ENCODE peak calls at places on chromosomes 12 and 14, in six cellular contexts. One of them, this sample, is unnamed.

GRCh38 chr14:102403028-102403427 is 40.3 kb downstream of the TECPR2 start:
- DNase-seq in IMR-90: no peak
- DNase-seq in stimulated activated naive CD8-positive, alpha-beta T cell treated with anti-CD3 and anti-CD28 coated beads, Interleukin-15, amount 100 ng/mL, for 72 hours: no peak
- DNase-seq in neural progenitor cell: no peak
- DNase-seq in kidney tubule cell: no peak
- DNase-seq in activated T-cell treated with anti-CD3 and anti-CD28 coated beads for 48 hours: no peak
- DNase-seq in this sample: no peak

GRCh38 chr12:98922871-98923270 is 277.8 kb downstream of the APAF1 start:
- DNase-seq in IMR-90: no peak
- DNase-seq in neural progenitor cell: no peak
- DNase-seq in stimulated activated naive CD8-positive, alpha-beta T cell treated with anti-CD3 and anti-CD28 coated beads, Interleukin-15, amount 100 ng/mL, for 72 hours: no peak
- DNase-seq in activated T-cell treated with anti-CD3 and anti-CD28 coated beads for 48 hours: no peak
- DNase-seq in kidney tubule cell: no peak
- DNase-seq in this sample: no peak

GRCh38 chr14:104882325-104882973 is 17.4 kb downstream of the CEP170B start:
- DNase-seq in kidney tubule cell: peak; percentile 83
- DNase-seq in IMR-90: no peak
- DNase-seq in stimulated activated naive CD8-positive, alpha-beta T cell treated with anti-CD3 and anti-CD28 coated beads, Interleukin-15, amount 100 ng/mL, for 72 hours: no peak
- DNase-seq in neural progenitor cell: peak; percentile 67
- DNase-seq in activated T-cell treated with anti-CD3 and anti-CD28 coated beads for 48 hours: no peak
- DNase-seq in this sample: no peak

GRCh38 chr12:85058339-85058738 is 22.2 kb downstream of the LRRIQ1 start:
- DNase-seq in stimulated activated naive CD8-positive, alpha-beta T cell treated with anti-CD3 and anti-CD28 coated beads, Interleukin-15, amount 100 ng/mL, for 72 hours: no peak
- DNase-seq in activated T-cell treated with anti-CD3 and anti-CD28 coated beads for 48 hours: no peak
- DNase-seq in neural progenitor cell: no peak
- DNase-seq in IMR-90: no peak
- DNase-seq in kidney tubule cell: no peak
- DNase-seq in this sample: no peak

GRCh38 chr12:64998327-64999156 is 122.6 kb downstream of the WIF1 start:
- DNase-seq in stimulated activated naive CD8-positive, alpha-beta T cell treated with anti-CD3 and anti-CD28 coated beads, Interleukin-15, amount 100 ng/mL, for 72 hours: no peak
- DNase-seq in IMR-90: no peak
- DNase-seq in kidney tubule cell: peak; percentile 67
- DNase-seq in neural progenitor cell: no peak
- DNase-seq in activated T-cell treated with anti-CD3 and anti-CD28 coated beads for 48 hours: no peak
- DNase-seq in this sample: no peak

GRCh38 chr14:20400965-20401593 is 12.2 kb downstream of the TEP1 start:
- DNase-seq in IMR-90: peak; percentile 24
- DNase-seq in neural progenitor cell: no peak
- DNase-seq in activated T-cell treated with anti-CD3 and anti-CD28 coated beads for 48 hours: no peak
- DNase-seq in stimulated activated naive CD8-positive, alpha-beta T cell treated with anti-CD3 and anti-CD28 coated beads, Interleukin-15, amount 100 ng/mL, for 72 hours: peak; percentile 13
- DNase-seq in kidney tubule cell: peak; percentile 95
- DNase-seq in this sample: no peak

GRCh38 chr12:98369601-98370000 is 145.8 kb upstream of the TMPO start:
- DNase-seq in IMR-90: no peak
- DNase-seq in kidney tubule cell: no peak
- DNase-seq in stimulated activated naive CD8-positive, alpha-beta T cell treated with anti-CD3 and anti-CD28 coated beads, Interleukin-15, amount 100 ng/mL, for 72 hours: no peak
- DNase-seq in neural progenitor cell: no peak
- DNase-seq in activated T-cell treated with anti-CD3 and anti-CD28 coated beads for 48 hours: no peak
- DNase-seq in this sample: no peak

GRCh38 chr12:75635606-75636444 is 124.4 kb upstream of the KRR1 start:
- DNase-seq in kidney tubule cell: peak; percentile 84
- DNase-seq in activated T-cell treated with anti-CD3 and anti-CD28 coated beads for 48 hours: no peak
- DNase-seq in IMR-90: peak; percentile 97
- DNase-seq in stimulated activated naive CD8-positive, alpha-beta T cell treated with anti-CD3 and anti-CD28 coated beads, Interleukin-15, amount 100 ng/mL, for 72 hours: peak; percentile 18
- DNase-seq in neural progenitor cell: no peak
- DNase-seq in this sample: no peak

GRCh38 chr14:64763801-64764511 is 59.7 kb downstream of the PLEKHG3 start:
- DNase-seq in IMR-90: peak; percentile 55
- DNase-seq in stimulated activated naive CD8-positive, alpha-beta T cell treated with anti-CD3 and anti-CD28 coated beads, Interleukin-15, amount 100 ng/mL, for 72 hours: no peak
- DNase-seq in activated T-cell treated with anti-CD3 and anti-CD28 coated beads for 48 hours: no peak
- DNase-seq in kidney tubule cell: no peak
- DNase-seq in neural progenitor cell: peak; percentile 41
- DNase-seq in this sample: no peak

GRCh38 chr14:52048641-52049204 is 20.1 kb downstream of the NID2 start:
- DNase-seq in activated T-cell treated with anti-CD3 and anti-CD28 coated beads for 48 hours: no peak
- DNase-seq in kidney tubule cell: no peak
- DNase-seq in neural progenitor cell: no peak
- DNase-seq in IMR-90: no peak
- DNase-seq in stimulated activated naive CD8-positive, alpha-beta T cell treated with anti-CD3 and anti-CD28 coated beads, Interleukin-15, amount 100 ng/mL, for 72 hours: no peak
- DNase-seq in this sample: no peak

GRCh38 chr14:62921466-62921865 is 123.8 kb downstream of the KCNH5 start:
- DNase-seq in stimulated activated naive CD8-positive, alpha-beta T cell treated with anti-CD3 and anti-CD28 coated beads, Interleukin-15, amount 100 ng/mL, for 72 hours: no peak
- DNase-seq in activated T-cell treated with anti-CD3 and anti-CD28 coated beads for 48 hours: no peak
- DNase-seq in IMR-90: peak; percentile 22
- DNase-seq in kidney tubule cell: no peak
- DNase-seq in neural progenitor cell: no peak
- DNase-seq in this sample: no peak

GRCh38 chr12:52521581-52522266 is 1.5 kb upstream of the KRT5 start:
- DNase-seq in neural progenitor cell: no peak
- DNase-seq in IMR-90: no peak
- DNase-seq in activated T-cell treated with anti-CD3 and anti-CD28 coated beads for 48 hours: no peak
- DNase-seq in kidney tubule cell: no peak
- DNase-seq in stimulated activated naive CD8-positive, alpha-beta T cell treated with anti-CD3 and anti-CD28 coated beads, Interleukin-15, amount 100 ng/mL, for 72 hours: no peak
- DNase-seq in this sample: no peak

GRCh38 chr12:115233891-115234543 is 550.0 kb upstream of the TBX3 start:
- DNase-seq in stimulated activated naive CD8-positive, alpha-beta T cell treated with anti-CD3 and anti-CD28 coated beads, Interleukin-15, amount 100 ng/mL, for 72 hours: no peak
- DNase-seq in neural progenitor cell: peak; percentile 31
- DNase-seq in IMR-90: no peak
- DNase-seq in kidney tubule cell: peak; percentile 33
- DNase-seq in activated T-cell treated with anti-CD3 and anti-CD28 coated beads for 48 hours: no peak
- DNase-seq in this sample: no peak

GRCh38 chr12:94205738-94206310 is 57.4 kb downstream of the PLXNC1 start:
- DNase-seq in activated T-cell treated with anti-CD3 and anti-CD28 coated beads for 48 hours: no peak
- DNase-seq in IMR-90: no peak
- DNase-seq in stimulated activated naive CD8-positive, alpha-beta T cell treated with anti-CD3 and anti-CD28 coated beads, Interleukin-15, amount 100 ng/mL, for 72 hours: no peak
- DNase-seq in kidney tubule cell: no peak
- DNase-seq in neural progenitor cell: no peak
- DNase-seq in this sample: no peak

GRCh38 chr12:102396276-102396675 is 84.1 kb downstream of the IGF1 start:
- DNase-seq in activated T-cell treated with anti-CD3 and anti-CD28 coated beads for 48 hours: no peak
- DNase-seq in IMR-90: no peak
- DNase-seq in stimulated activated naive CD8-positive, alpha-beta T cell treated with anti-CD3 and anti-CD28 coated beads, Interleukin-15, amount 100 ng/mL, for 72 hours: no peak
- DNase-seq in neural progenitor cell: peak; percentile 9
- DNase-seq in kidney tubule cell: no peak
- DNase-seq in this sample: no peak

GRCh38 chr12:121237415-121237814 is 27.5 kb downstream of the P2RX4 start:
- DNase-seq in kidney tubule cell: no peak
- DNase-seq in IMR-90: no peak
- DNase-seq in activated T-cell treated with anti-CD3 and anti-CD28 coated beads for 48 hours: no peak
- DNase-seq in neural progenitor cell: no peak
- DNase-seq in stimulated activated naive CD8-positive, alpha-beta T cell treated with anti-CD3 and anti-CD28 coated beads, Interleukin-15, amount 100 ng/mL, for 72 hours: no peak
- DNase-seq in this sample: no peak

GRCh38 chr12:108747563-108747962 is 16.2 kb upstream of the CORO1C start:
- DNase-seq in IMR-90: no peak
- DNase-seq in neural progenitor cell: no peak
- DNase-seq in kidney tubule cell: no peak
- DNase-seq in stimulated activated naive CD8-positive, alpha-beta T cell treated with anti-CD3 and anti-CD28 coated beads, Interleukin-15, amount 100 ng/mL, for 72 hours: no peak
- DNase-seq in activated T-cell treated with anti-CD3 and anti-CD28 coated beads for 48 hours: no peak
- DNase-seq in this sample: no peak